ENCODE peak calls at places on chromosome 10, in eight cellular contexts. O, Y, P, W, U, E, M and L are unnamed samples.
A peak's percentile ranks its signal among the peaks of the same experiment; 100 is the strongest.

GRCh38 chr10:85602306-85602705 is 764.3 kb downstream of the GRID1 start:
- DNase-seq in O (no peak), Y (no peak), P (no peak), W (no peak), U (no peak), E (no peak), M (no peak), L (no peak)

GRCh38 chr10:74991435-74991834 is 120.0 kb upstream of the SAMD8 start:
- DNase-seq in O (peak; percentile 50), Y (no peak), P (peak; percentile 53), W (peak; percentile 60), U (no peak), E (no peak), M (no peak), L (no peak)

GRCh38 chr10:25232229-25232628 is 57.4 kb downstream of the GPR158 start:
- DNase-seq in O (no peak), Y (no peak), P (no peak), W (no peak), U (no peak), E (no peak), M (no peak), L (no peak)

GRCh38 chr10:130108934-130109604 is 1.6 kb downstream of the C10orf143 start:
- DNase-seq in O (no peak), Y (no peak), P (no peak), W (no peak), U (no peak), E (no peak), M (no peak), L (no peak)

GRCh38 chr10:72886596-72887522 is 6.7 kb upstream of the OIT3 start:
- DNase-seq in O (no peak), Y (no peak), P (no peak), W (no peak), U (no peak), E (peak; percentile 5), M (no peak), L (peak; percentile 34)

GRCh38 chr10:69317175-69318086 is 39.1 kb downstream of the HK1 start:
- DNase-seq in O (no peak), Y (no peak), P (peak; percentile 24), W (no peak), U (no peak), E (no peak), M (no peak), L (no peak)

GRCh38 chr10:7070950-7071349 is 339.9 kb downstream of the SFMBT2 start:
- DNase-seq in O (no peak), Y (no peak), P (no peak), W (no peak), U (no peak), E (no peak), M (no peak), L (no peak)

GRCh38 chr10:16952610-16953009 is 135.4 kb upstream of the RSU1 start:
- DNase-seq in O (no peak), Y (no peak), P (no peak), W (no peak), U (no peak), E (no peak), M (no peak), L (no peak)

GRCh38 chr10:92691042-92691590 is 1.4 kb downstream of the HHEX start:
- DNase-seq in O (no peak), Y (no peak), P (no peak), W (no peak), U (no peak), E (no peak), M (no peak), L (peak; percentile 60)

GRCh38 chr10:31804416-31804815 is 124.2 kb downstream of the ARHGAP12 start:
- DNase-seq in O (no peak), Y (no peak), P (no peak), W (no peak), U (no peak), E (no peak), M (no peak), L (no peak)

GRCh38 chr10:101564490-101564991 is 23.5 kb downstream of the POLL start:
- DNase-seq in O (no peak), Y (no peak), P (no peak), W (no peak), U (peak; percentile 41), E (no peak), M (no peak), L (no peak)

GRCh38 chr10:129770286-129770685 is 193.8 kb downstream of the EBF3 start:
- DNase-seq in O (no peak), Y (no peak), P (no peak), W (no peak), U (peak; percentile 47), E (no peak), M (no peak), L (no peak)

GRCh38 chr10:25575343-25575742 is 358.7 kb upstream of the MYO3A start:
- DNase-seq in O (no peak), Y (no peak), P (no peak), W (no peak), U (no peak), E (no peak), M (no peak), L (no peak)

GRCh38 chr10:30557884-30558283 is 71.7 kb downstream of the LYZL2 start:
- DNase-seq in O (no peak), Y (no peak), P (peak; percentile 56), W (peak; percentile 82), U (no peak), E (peak; percentile 47), M (no peak), L (no peak)

GRCh38 chr10:119489572-119490326 is 52.8 kb downstream of the RGS10 start:
- DNase-seq in O (peak; percentile 32), Y (peak; percentile 34), P (peak; percentile 35), W (peak; percentile 16), U (no peak), E (no peak), M (no peak), L (no peak)

GRCh38 chr10:53843691-53844362 is 957.2 kb downstream of the PCDH15 start:
- DNase-seq in O (no peak), Y (no peak), P (peak; percentile 76), W (no peak), U (no peak), E (no peak), M (peak; percentile 62), L (no peak)

GRCh38 chr10:116082211-116082610 is 190.8 kb downstream of the GFRA1 start:
- DNase-seq in O (no peak), Y (no peak), P (no peak), W (no peak), U (no peak), E (peak; percentile 2), M (no peak), L (no peak)

GRCh38 chr10:30806824-30807223 is 177.3 kb upstream of the LYZL2 start:
- DNase-seq in O (no peak), Y (no peak), P (no peak), W (no peak), U (no peak), E (no peak), M (no peak), L (peak; percentile 61)

GRCh38 chr10:30751678-30752331 is 122.3 kb upstream of the LYZL2 start:
- DNase-seq in O (peak; percentile 10), Y (peak; percentile 81), P (no peak), W (no peak), U (peak; percentile 86), E (peak; percentile 75), M (no peak), L (peak; percentile 69)

GRCh38 chr10:104424719-104425118 is 71.1 kb downstream of the CFAP58 start:
- DNase-seq in O (no peak), Y (no peak), P (peak; percentile 74), W (no peak), U (no peak), E (peak; percentile 1), M (no peak), L (no peak)

DNA sequence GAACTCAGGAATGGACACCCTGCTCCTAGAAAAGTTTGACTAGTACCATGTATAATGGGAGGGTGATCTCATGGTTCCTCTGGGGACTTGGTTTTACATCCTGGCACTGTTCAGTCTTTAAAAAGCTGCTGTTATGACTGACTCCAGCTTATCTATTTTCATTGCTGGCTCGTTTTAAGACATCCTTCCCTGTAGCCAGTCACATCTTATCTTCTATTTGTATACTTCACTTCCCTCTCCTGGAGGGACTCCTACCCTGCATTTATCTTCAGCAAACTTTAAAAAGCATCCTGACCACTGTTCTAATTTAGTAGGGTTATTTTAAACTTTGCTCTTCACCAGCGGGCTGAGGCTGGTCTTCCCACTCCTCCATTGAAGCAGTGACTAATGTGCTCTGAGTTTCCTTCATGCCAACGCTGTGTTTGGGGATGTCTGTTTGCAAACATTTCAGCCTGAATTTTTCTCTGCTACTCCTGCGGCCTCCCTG is 72.9 kb upstream of the ARMC3 start:
- DNase-seq in O (no peak), Y (no peak), P (no peak), W (no peak), U (no peak), E (peak; percentile 27), M (no peak), L (no peak)
- H3K27ac ChIP-seq in O (no peak overlapping the region), Y (no peak overlapping the region), P (no peak overlapping the region), W (no peak overlapping the region), U (peak overlapping the region; percentile 12), E (no peak overlapping the region), M (no peak overlapping the region), L (peak overlapping the region; percentile 42)

GRCh38 chr10:122295423-122295947 is 24.4 kb downstream of the BTBD16 start:
- DNase-seq in O (no peak), Y (no peak), P (no peak), W (no peak), U (no peak), E (no peak), M (no peak), L (no peak)

GRCh38 chr10:122293156-122293978 is 22.3 kb downstream of the BTBD16 start:
- DNase-seq in O (no peak), Y (no peak), P (no peak), W (no peak), U (no peak), E (no peak), M (no peak), L (no peak)

GRCh38 chr10:122292376-122292775 is 21.3 kb downstream of the BTBD16 start:
- DNase-seq in O (no peak), Y (no peak), P (no peak), W (no peak), U (no peak), E (no peak), M (no peak), L (no peak)

GRCh38 chr10:122294511-122295422 is 23.7 kb downstream of the BTBD16 start:
- DNase-seq in O (no peak), Y (no peak), P (no peak), W (no peak), U (no peak), E (no peak), M (no peak), L (no peak)

GRCh38 chr10:122294006-122294405 is 22.9 kb downstream of the BTBD16 start:
- DNase-seq in O (no peak), Y (no peak), P (peak; percentile 95), W (no peak), U (no peak), E (no peak), M (no peak), L (no peak)
- H3K4me1 ChIP-seq in O (no peaks in the 10 kb centered on the region), Y (no peaks in the 10 kb centered on the region), P (peaks cover 32% of the 10 kb centered on the region), W (peaks cover 44% of the 10 kb centered on the region), U (no peaks in the 10 kb centered on the region), E (no peaks in the 10 kb centered on the region), M (no peaks in the 10 kb centered on the region), L (no peaks in the 10 kb centered on the region)

GRCh38 chr10:122493761-122494160 is 32.4 kb downstream of the HTRA1 start:
- DNase-seq in O (no peak), Y (no peak), P (no peak), W (no peak), U (peak; percentile 64), E (no peak), M (no peak), L (no peak)
- H3K27ac ChIP-seq in O (no peak overlapping the region), Y (no peak overlapping the region), P (peak overlapping the region; percentile 88), W (no peak overlapping the region), U (peak overlapping the region; percentile 91), E (no peak overlapping the region), M (peak overlapping the region; percentile 43), L (no peak overlapping the region)

GRCh38 chr10:95545981-95546380 is 15.2 kb downstream of the SORBS1 start:
- DNase-seq in O (no peak), Y (no peak), P (no peak), W (no peak), U (no peak), E (no peak), M (no peak), L (no peak)
- H3K4me1 ChIP-seq in O (no peaks in the 10 kb centered on the region), Y (peaks cover 60% of the 10 kb centered on the region), P (no peaks in the 10 kb centered on the region), W (peaks cover 97% of the 10 kb centered on the region), U (peaks cover 93% of the 10 kb centered on the region), E (no peaks in the 10 kb centered on the region), M (peaks cover 3% of the 10 kb centered on the region), L (no peaks in the 10 kb centered on the region)